ENCODE peak calls at places on chromosomes 5 and 9, in seven cellular contexts. L is EL, H is HuH-7, A is MCF 10A, Y is NCI-H2081, J is fibroblast of lung, C is GM06990. D is an unnamed sample.

GRCh38 chr9:2159521-2160417 is 144.6 kb downstream of the SMARCA2 start:
- DNase-seq in Y (peak; percentile 59), H (no peak), A (peak; percentile 48), C (no peak), L (peak; percentile 11), J (peak; percentile 58), D (peak; percentile 22)

GRCh38 chr5:33300209-33300742 is 140.5 kb upstream of the TARS1 start:
- DNase-seq in L (no peak), H (no peak), C (peak; percentile 22), Y (no peak), J (no peak), A (no peak), D (no peak)

GRCh38 chr9:23850242-23851023 is 24.4 kb upstream of the ELAVL2 start:
- DNase-seq in J (no peak), C (no peak), A (no peak), L (no peak), H (no peak), Y (peak; percentile 77), D (no peak)

GRCh38 chr5:6819521-6819920 is 106.3 kb downstream of the TENT4A start:
- DNase-seq in Y (peak; percentile 50), L (no peak), A (no peak), C (no peak), J (no peak), H (no peak), D (no peak)

GRCh38 chr9:73216016-73216415 is 64.4 kb downstream of the ANXA1 start:
- DNase-seq in L (no peak), Y (no peak), J (no peak), A (no peak), H (no peak), C (no peak), D (no peak)

GRCh38 chr9:79984429-79985067 is 412.8 kb downstream of the TLE4 start:
- DNase-seq in H (no peak), Y (no peak), L (no peak), C (no peak), J (no peak), A (peak; percentile 72), D (no peak)

GRCh38 chr5:173057062-173057924 is 1.1 kb downstream of the CREBRF start:
- DNase-seq in A (peak; percentile 100), Y (peak; percentile 98), H (peak; percentile 96), L (peak; percentile 98), J (peak; percentile 98), C (peak; percentile 98), D (peak; percentile 98)

GRCh38 chr5:1687301-1687970 is 112.2 kb downstream of the MRPL36 start:
- DNase-seq in C (no peak), A (no peak), H (no peak), J (no peak), Y (no peak), L (no peak), D (no peak)

GRCh38 chr9:117744856-117745389 is 40.7 kb downstream of the TLR4 start:
- DNase-seq in H (no peak), L (peak; percentile 15), A (no peak), Y (no peak), J (no peak), C (peak; percentile 4), D (no peak)

GRCh38 chr5:76958976-76959767 is 6.3 kb downstream of the CRHBP start:
- DNase-seq in Y (no peak), A (peak; percentile 22), H (no peak), L (peak; percentile 86), J (peak; percentile 72), C (peak; percentile 20), D (peak; percentile 51)

GRCh38 chr5:67146574-67146973 is 50.0 kb downstream of the CD180 start:
- DNase-seq in C (no peak), L (no peak), A (no peak), J (peak; percentile 66), H (no peak), Y (no peak), D (no peak)

GRCh38 chr9:6034954-6035353 is 19.5 kb upstream of the RANBP6 start:
- DNase-seq in H (no peak), C (no peak), L (peak; percentile 12), Y (no peak), J (no peak), A (peak; percentile 22), D (no peak)

GRCh38 chr9:34684816-34685215 is 6.3 kb downstream of the CCL19 start:
- DNase-seq in Y (no peak), H (no peak), L (no peak), C (no peak), A (no peak), J (no peak), D (no peak)

GRCh38 chr5:14816374-14816998 is 55.1 kb downstream of the ANKH start:
- DNase-seq in H (no peak), A (peak; percentile 57), Y (no peak), J (no peak), C (no peak), L (no peak), D (no peak)

GRCh38 chr9:126222835-126223431 is 103.7 kb upstream of the MVB12B start:
- DNase-seq in C (no peak), J (no peak), L (no peak), H (no peak), Y (no peak), A (no peak), D (no peak)

GRCh38 chr5:31763399-31763798 is 124.5 kb downstream of the PDZD2 start:
- DNase-seq in Y (no peak), H (no peak), L (no peak), C (no peak), A (no peak), J (no peak), D (no peak)

GRCh38 chr9:36891341-36891811 is 142.7 kb downstream of the PAX5 start:
- DNase-seq in C (no peak), Y (peak; percentile 68), A (no peak), H (no peak), J (no peak), L (no peak), D (no peak)

GRCh38 chr5:178437296-178438075 is 152.7 kb downstream of the COL23A1 start:
- DNase-seq in A (no peak), H (no peak), J (no peak), Y (no peak), C (no peak), L (no peak), D (no peak)

GRCh38 chr9:74449060-74449459 is 48.1 kb upstream of the RORB start:
- DNase-seq in C (no peak), J (no peak), H (no peak), A (no peak), L (no peak), Y (no peak), D (no peak)

GRCh38 chr5:140049713-140050112 is 6.6 kb upstream of the NRG2 start:
- DNase-seq in C (no peak), J (no peak), H (no peak), Y (no peak), A (no peak), L (no peak), D (no peak)

GRCh38 chr9:4592325-4592724 is 69.8 kb upstream of the PLPP6 start:
- DNase-seq in A (no peak), C (no peak), J (no peak), Y (no peak), H (no peak), L (no peak), D (no peak)

GRCh38 chr9:112487008-112487798 is 576 bp downstream of the KIAA1958 start:
- DNase-seq in A (peak; percentile 46), C (peak; percentile 80), J (peak; percentile 55), H (peak; percentile 48), L (peak; percentile 65), Y (peak; percentile 45), D (no peak)

GRCh38 chr5:64161420-64161819 is 4.2 kb upstream of the RNF180 start:
- DNase-seq in C (no peak), A (no peak), L (no peak), H (no peak), Y (no peak), J (no peak), D (no peak)

GRCh38 chr9:110842976-110843375 is 174.4 kb downstream of the MUSK start:
- DNase-seq in J (no peak), Y (no peak), C (no peak), H (no peak), A (no peak), L (peak; percentile 63), D (no peak)

GRCh38 chr5:65191554-65192126 is 290.1 kb downstream of the ADAMTS6 start:
- DNase-seq in H (no peak), Y (no peak), A (no peak), L (peak; percentile 34), C (no peak), J (no peak), D (no peak)

GRCh38 chr5:175588709-175589429 is 69.0 kb upstream of the HRH2 start:
- DNase-seq in J (no peak), Y (no peak), A (no peak), L (no peak), C (no peak), H (no peak), D (no peak)

GRCh38 chr5:6611561-6612256 is 21.1 kb downstream of the NSUN2 start:
- DNase-seq in L (no peak), J (no peak), H (no peak), C (no peak), A (no peak), Y (peak; percentile 24), D (no peak)

D was measured in brain pericyte.